ENCODE peak calls at places on chromosomes 16 and 17, in four cellular contexts. J is NCI-H1048, B is germinal center, V is HEK293T. I is an unnamed sample.
A peak's percentile ranks its signal among the peaks of the same experiment; 100 is the strongest.

GRCh38 chr17:79214459-79214858 is 139.8 kb downstream of the ENGASE start:
- DNase-seq in J (no peak), V (no peak), B (no peak), I (no peak)

GRCh38 chr16:6803171-6803570 is 529.5 kb upstream of the RBFOX1 start:
- DNase-seq in B (no peak), V (no peak), J (no peak), I (no peak)

GRCh38 chr16:30748634-30749445 is 615 bp downstream of the PHKG2 start:
- DNase-seq in J (no peak), V (peak; percentile 73), B (peak; percentile 36), I (no peak)

GRCh38 chr16:57284206-57284951 is at the start of gene PLLP:
- DNase-seq in V (peak; percentile 80), B (peak; percentile 69), J (no peak), I (no peak)

GRCh38 chr17:83136156-83136555 is 56.7 kb downstream of the METRNL start:
- DNase-seq in J (no peak), V (no peak), B (no peak), I (no peak)

GRCh38 chr17:19409509-19409908 is 1.5 kb upstream of the RNF112 start:
- DNase-seq in J (no peak), B (no peak), V (no peak), I (no peak)

GRCh38 chr17:8995711-8996110 is 25.6 kb upstream of the NTN1 start:
- DNase-seq in V (no peak), J (no peak), B (no peak), I (no peak)

GRCh38 chr17:82031885-82032627 is 578 bp downstream of the RAC3 start:
- DNase-seq in V (peak; percentile 47), J (peak; percentile 28), B (peak; percentile 33), I (no peak)

GRCh38 chr17:71496552-71496951 is 624.3 kb upstream of the SOX9 start:
- DNase-seq in B (no peak), J (no peak), V (no peak), I (no peak)

GRCh38 chr16:11585460-11586374 is 1.0 kb downstream of the LITAF start:
- DNase-seq in B (peak; percentile 37), J (no peak), V (no peak), I (no peak)

GRCh38 chr16:85956426-85956825 is 57.5 kb downstream of the IRF8 start:
- DNase-seq in V (no peak), J (no peak), B (no peak), I (no peak)

GRCh38 chr17:6910987-6911603 is 79.6 kb upstream of the TEKT1 start:
- DNase-seq in B (peak; percentile 18), V (no peak), J (no peak), I (no peak)

GRCh38 chr17:80885922-80886582 is 105.6 kb upstream of the CHMP6 start:
- DNase-seq in B (no peak), J (no peak), V (no peak), I (no peak)

GRCh38 chr16:6558133-6558532 is 774.5 kb upstream of the RBFOX1 start:
- DNase-seq in V (no peak), B (no peak), J (no peak), I (no peak)

I was measured in SK-N-MC.